ENCODE peak calls at places on chromosomes 12 and 14, in five cellular contexts. One of them, this sample, is unnamed.

GRCh38 chr14:99035712-99036593 is 236.0 kb downstream of the BCL11B start:
- DNase-seq in stromal cell of bone marrow: peak
- DNase-seq in stimulated activated CD4-positive, alpha-beta T cell treated with anti-CD3 and anti-CD28 coated beads, TNF-alpha, amount 100 ng/mL, for 4 hours: no peak
- DNase-seq in germinal center: no peak
- DNase-seq in NCI-H460: no peak
- DNase-seq in this sample: peak

GRCh38 chr12:61810486-61810885 is 449.7 kb upstream of the USP15 start:
- DNase-seq in germinal center: no peak
- DNase-seq in stromal cell of bone marrow: no peak
- DNase-seq in NCI-H460: no peak
- DNase-seq in stimulated activated CD4-positive, alpha-beta T cell treated with anti-CD3 and anti-CD28 coated beads, TNF-alpha, amount 100 ng/mL, for 4 hours: no peak
- DNase-seq in this sample: no peak

GRCh38 chr14:91361236-91361811 is 56.3 kb downstream of the CCDC88C start:
- DNase-seq in stromal cell of bone marrow: no peak
- DNase-seq in germinal center: no peak
- DNase-seq in NCI-H460: no peak
- DNase-seq in stimulated activated CD4-positive, alpha-beta T cell treated with anti-CD3 and anti-CD28 coated beads, TNF-alpha, amount 100 ng/mL, for 4 hours: no peak
- DNase-seq in this sample: no peak

GRCh38 chr14:22557846-22558220 is 31.2 kb downstream of the DAD1 start:
- DNase-seq in stimulated activated CD4-positive, alpha-beta T cell treated with anti-CD3 and anti-CD28 coated beads, TNF-alpha, amount 100 ng/mL, for 4 hours: no peak
- DNase-seq in NCI-H460: no peak
- DNase-seq in stromal cell of bone marrow: no peak
- DNase-seq in germinal center: no peak
- DNase-seq in this sample: no peak

GRCh38 chr12:129486931-129487330 is 416.9 kb downstream of the TMEM132D start:
- DNase-seq in stromal cell of bone marrow: no peak
- DNase-seq in germinal center: no peak
- DNase-seq in stimulated activated CD4-positive, alpha-beta T cell treated with anti-CD3 and anti-CD28 coated beads, TNF-alpha, amount 100 ng/mL, for 4 hours: no peak
- DNase-seq in NCI-H460: no peak
- DNase-seq in this sample: no peak

GRCh38 chr14:53401646-53402045 is 248.5 kb upstream of the DDHD1 start:
- DNase-seq in stromal cell of bone marrow: no peak
- DNase-seq in stimulated activated CD4-positive, alpha-beta T cell treated with anti-CD3 and anti-CD28 coated beads, TNF-alpha, amount 100 ng/mL, for 4 hours: no peak
- DNase-seq in germinal center: no peak
- DNase-seq in NCI-H460: no peak
- DNase-seq in this sample: no peak

GRCh38 chr12:77746108-77746507 is 84.6 kb upstream of the NAV3 start:
- DNase-seq in stromal cell of bone marrow: no peak
- DNase-seq in NCI-H460: no peak
- DNase-seq in germinal center: no peak
- DNase-seq in stimulated activated CD4-positive, alpha-beta T cell treated with anti-CD3 and anti-CD28 coated beads, TNF-alpha, amount 100 ng/mL, for 4 hours: no peak
- DNase-seq in this sample: peak

GRCh38 chr12:113842699-113843098 is 123.4 kb downstream of the RBM19 start:
- DNase-seq in germinal center: no peak
- DNase-seq in NCI-H460: no peak
- DNase-seq in stromal cell of bone marrow: no peak
- DNase-seq in stimulated activated CD4-positive, alpha-beta T cell treated with anti-CD3 and anti-CD28 coated beads, TNF-alpha, amount 100 ng/mL, for 4 hours: no peak
- DNase-seq in this sample: no peak

GRCh38 chr14:35766700-35767082 is 42.4 kb downstream of the RALGAPA1 start:
- DNase-seq in stimulated activated CD4-positive, alpha-beta T cell treated with anti-CD3 and anti-CD28 coated beads, TNF-alpha, amount 100 ng/mL, for 4 hours: no peak
- DNase-seq in germinal center: no peak
- DNase-seq in NCI-H460: no peak
- DNase-seq in stromal cell of bone marrow: no peak
- DNase-seq in this sample: no peak

GRCh38 chr14:72104011-72104613 is 171.9 kb downstream of the RGS6 start:
- DNase-seq in stromal cell of bone marrow: no peak
- DNase-seq in stimulated activated CD4-positive, alpha-beta T cell treated with anti-CD3 and anti-CD28 coated beads, TNF-alpha, amount 100 ng/mL, for 4 hours: no peak
- DNase-seq in germinal center: peak
- DNase-seq in NCI-H460: peak
- DNase-seq in this sample: peak

GRCh38 chr14:28468191-28469151 is 298.1 kb upstream of the FOXG1 start:
- DNase-seq in stromal cell of bone marrow: no peak
- DNase-seq in germinal center: no peak
- DNase-seq in NCI-H460: no peak
- DNase-seq in stimulated activated CD4-positive, alpha-beta T cell treated with anti-CD3 and anti-CD28 coated beads, TNF-alpha, amount 100 ng/mL, for 4 hours: no peak
- DNase-seq in this sample: peak

GRCh38 chr14:66174453-66174891 is 311.7 kb upstream of the CCDC196 start:
- DNase-seq in stimulated activated CD4-positive, alpha-beta T cell treated with anti-CD3 and anti-CD28 coated beads, TNF-alpha, amount 100 ng/mL, for 4 hours: no peak
- DNase-seq in NCI-H460: no peak
- DNase-seq in germinal center: no peak
- DNase-seq in stromal cell of bone marrow: peak
- DNase-seq in this sample: no peak